ENCODE peak calls at places on chromosomes 1 and 21, in six cellular contexts. One of them, this sample, is unnamed.

GRCh38 chr1:225517697-225518096 is 89.9 kb upstream of the LBR start:
- DNase-seq in MM.1S: no peak
- DNase-seq in HCT116: no peak
- DNase-seq in GM23248: peak; percentile 8
- DNase-seq in neural progenitor cell: no peak
- DNase-seq in SK-N-SH: no peak
- DNase-seq in this sample: no peak

GRCh38 chr1:200974711-200975110 is 48.8 kb downstream of the KIF21B start:
- DNase-seq in MM.1S: no peak
- DNase-seq in HCT116: no peak
- DNase-seq in GM23248: no peak
- DNase-seq in neural progenitor cell: no peak
- DNase-seq in SK-N-SH: no peak
- DNase-seq in this sample: no peak

GRCh38 chr21:29177800-29178199 is 47.4 kb downstream of the MAP3K7CL start:
- DNase-seq in MM.1S: no peak
- DNase-seq in HCT116: no peak
- DNase-seq in GM23248: no peak
- DNase-seq in neural progenitor cell: no peak
- DNase-seq in SK-N-SH: no peak
- DNase-seq in this sample: no peak

GRCh38 chr1:183685112-183685713 is 32.1 kb upstream of the APOBEC4 start:
- DNase-seq in MM.1S: peak; percentile 82
- DNase-seq in HCT116: peak; percentile 45
- DNase-seq in GM23248: peak; percentile 81
- DNase-seq in neural progenitor cell: peak; percentile 65
- DNase-seq in SK-N-SH: peak; percentile 56
- DNase-seq in this sample: peak; percentile 67

GRCh38 chr21:33202464-33203363 is 27.0 kb upstream of the IFNAR2 start:
- DNase-seq in MM.1S: no peak
- DNase-seq in HCT116: no peak
- DNase-seq in GM23248: no peak
- DNase-seq in neural progenitor cell: no peak
- DNase-seq in SK-N-SH: no peak
- DNase-seq in this sample: no peak

GRCh38 chr1:216600730-216601426 is 122.4 kb downstream of the ESRRG start:
- DNase-seq in MM.1S: peak; percentile 36
- DNase-seq in HCT116: no peak
- DNase-seq in GM23248: peak; percentile 87
- DNase-seq in neural progenitor cell: peak; percentile 85
- DNase-seq in SK-N-SH: peak; percentile 88
- DNase-seq in this sample: peak; percentile 82

GRCh38 chr1:145891587-145892485 is 6.2 kb upstream of the ANKRD35 start:
- DNase-seq in MM.1S: peak; percentile 61
- DNase-seq in HCT116: peak; percentile 97
- DNase-seq in GM23248: peak; percentile 96
- DNase-seq in neural progenitor cell: peak; percentile 98
- DNase-seq in SK-N-SH: peak; percentile 87
- DNase-seq in this sample: peak; percentile 100

GRCh38 chr1:215473943-215474342 is 93.2 kb upstream of the KCTD3 start:
- DNase-seq in MM.1S: no peak
- DNase-seq in HCT116: no peak
- DNase-seq in GM23248: peak; percentile 80
- DNase-seq in neural progenitor cell: no peak
- DNase-seq in SK-N-SH: no peak
- DNase-seq in this sample: no peak

GRCh38 chr1:230807551-230808267 is 60.5 kb downstream of the CAPN9 start:
- DNase-seq in MM.1S: no peak
- DNase-seq in HCT116: no peak
- DNase-seq in GM23248: no peak
- DNase-seq in neural progenitor cell: no peak
- DNase-seq in SK-N-SH: no peak
- DNase-seq in this sample: no peak

GRCh38 chr1:169106921-169107672 is 607 bp downstream of the ATP1B1 start:
- DNase-seq in MM.1S: peak; percentile 25
- DNase-seq in HCT116: no peak
- DNase-seq in GM23248: peak; percentile 56
- DNase-seq in neural progenitor cell: peak; percentile 61
- DNase-seq in SK-N-SH: peak; percentile 59
- DNase-seq in this sample: peak; percentile 47

GRCh38 chr21:45373991-45374816 is 30.8 kb upstream of the COL18A1 start:
- DNase-seq in MM.1S: no peak
- DNase-seq in HCT116: no peak
- DNase-seq in GM23248: no peak
- DNase-seq in neural progenitor cell: no peak
- DNase-seq in SK-N-SH: no peak
- DNase-seq in this sample: no peak

GRCh38 chr1:43803646-43804045 is 96.3 kb downstream of the ST3GAL3 start:
- DNase-seq in MM.1S: no peak
- DNase-seq in HCT116: no peak
- DNase-seq in GM23248: no peak
- DNase-seq in neural progenitor cell: no peak
- DNase-seq in SK-N-SH: no peak
- DNase-seq in this sample: no peak

GRCh38 chr1:153727463-153728304 is at the start of gene INTS3:
- DNase-seq in MM.1S: peak; percentile 100
- DNase-seq in HCT116: peak; percentile 99
- DNase-seq in GM23248: peak; percentile 100
- DNase-seq in neural progenitor cell: peak; percentile 100
- DNase-seq in SK-N-SH: peak; percentile 97
- DNase-seq in this sample: peak; percentile 100

GRCh38 chr1:4380564-4381168 is 273.7 kb upstream of the AJAP1 start:
- DNase-seq in MM.1S: no peak
- DNase-seq in HCT116: no peak
- DNase-seq in GM23248: no peak
- DNase-seq in neural progenitor cell: no peak
- DNase-seq in SK-N-SH: no peak
- DNase-seq in this sample: no peak

GRCh38 chr1:45394342-45394741 is 54.1 kb upstream of the MUTYH start:
- DNase-seq in MM.1S: peak; percentile 73
- DNase-seq in HCT116: no peak
- DNase-seq in GM23248: no peak
- DNase-seq in neural progenitor cell: no peak
- DNase-seq in SK-N-SH: no peak
- DNase-seq in this sample: no peak

GRCh38 chr1:54519709-54520108 is 28.3 kb upstream of the ACOT11 start:
- DNase-seq in MM.1S: no peak
- DNase-seq in HCT116: no peak
- DNase-seq in GM23248: no peak
- DNase-seq in neural progenitor cell: peak; percentile 57
- DNase-seq in SK-N-SH: peak; percentile 70
- DNase-seq in this sample: no peak

GRCh38 chr1:27538793-27539192 is 48.8 kb upstream of the WASF2 start:
- DNase-seq in MM.1S: no peak
- DNase-seq in HCT116: no peak
- DNase-seq in GM23248: peak; percentile 87
- DNase-seq in neural progenitor cell: no peak
- DNase-seq in SK-N-SH: no peak
- DNase-seq in this sample: peak; percentile 92

GRCh38 chr1:4267381-4268261 is 367.5 kb upstream of the C1orf174 start:
- DNase-seq in MM.1S: peak; percentile 39
- DNase-seq in HCT116: no peak
- DNase-seq in GM23248: no peak
- DNase-seq in neural progenitor cell: no peak
- DNase-seq in SK-N-SH: no peak
- DNase-seq in this sample: no peak

GRCh38 chr1:8902765-8903164 is 24.3 kb upstream of the ENO1 start:
- DNase-seq in MM.1S: no peak
- DNase-seq in HCT116: no peak
- DNase-seq in GM23248: peak; percentile 64
- DNase-seq in neural progenitor cell: no peak
- DNase-seq in SK-N-SH: no peak
- DNase-seq in this sample: peak; percentile 27

GRCh38 chr1:41387667-41388091 is 26.4 kb downstream of the FOXO6 start:
- DNase-seq in MM.1S: no peak
- DNase-seq in HCT116: no peak
- DNase-seq in GM23248: peak; percentile 54
- DNase-seq in neural progenitor cell: peak; percentile 92
- DNase-seq in SK-N-SH: peak; percentile 84
- DNase-seq in this sample: peak; percentile 48

GRCh38 chr1:93758842-93759515 is 77.3 kb upstream of the BCAR3 start:
- DNase-seq in MM.1S: no peak
- DNase-seq in HCT116: no peak
- DNase-seq in GM23248: peak; percentile 23
- DNase-seq in neural progenitor cell: no peak
- DNase-seq in SK-N-SH: peak; percentile 55
- DNase-seq in this sample: peak; percentile 64

GRCh38 chr1:156122086-156122485 is 7.6 kb downstream of the LMNA start:
- DNase-seq in MM.1S: no peak
- DNase-seq in HCT116: no peak
- DNase-seq in GM23248: peak; percentile 51
- DNase-seq in neural progenitor cell: no peak
- DNase-seq in SK-N-SH: no peak
- DNase-seq in this sample: no peak

GRCh38 chr1:156124557-156125483 is 10.3 kb downstream of the LMNA start:
- DNase-seq in MM.1S: no peak
- DNase-seq in HCT116: no peak
- DNase-seq in GM23248: peak; percentile 79
- DNase-seq in neural progenitor cell: no peak
- DNase-seq in SK-N-SH: no peak
- DNase-seq in this sample: peak; percentile 50

GRCh38 chr1:156123356-156124196 is 9.1 kb downstream of the LMNA start:
- DNase-seq in MM.1S: no peak
- DNase-seq in HCT116: peak; percentile 91
- DNase-seq in GM23248: peak; percentile 96
- DNase-seq in neural progenitor cell: peak; percentile 78
- DNase-seq in SK-N-SH: peak; percentile 79
- DNase-seq in this sample: peak; percentile 99

GRCh38 chr1:156121441-156121840 is 6.9 kb downstream of the LMNA start:
- DNase-seq in MM.1S: no peak
- DNase-seq in HCT116: no peak
- DNase-seq in GM23248: peak; percentile 35
- DNase-seq in neural progenitor cell: no peak
- DNase-seq in SK-N-SH: no peak
- DNase-seq in this sample: no peak

GRCh38 chr1:156122519-156123355 is 8.2 kb downstream of the LMNA start:
- DNase-seq in MM.1S: no peak
- DNase-seq in HCT116: no peak
- DNase-seq in GM23248: peak; percentile 89
- DNase-seq in neural progenitor cell: peak; percentile 29
- DNase-seq in SK-N-SH: no peak
- DNase-seq in this sample: peak; percentile 88
- H3K9ac ChIP-seq in MM.1S: no peak overlapping the region
- H3K9ac ChIP-seq in HCT116: peak overlapping the region; percentile 75
- H3K9ac ChIP-seq in GM23248: peak overlapping the region; percentile 100
- H3K9ac ChIP-seq in neural progenitor cell: no peak overlapping the region
- H3K9ac ChIP-seq in SK-N-SH: peak overlapping the region; percentile 97
- H3K9ac ChIP-seq in this sample: peak overlapping the region; percentile 93

DNA sequence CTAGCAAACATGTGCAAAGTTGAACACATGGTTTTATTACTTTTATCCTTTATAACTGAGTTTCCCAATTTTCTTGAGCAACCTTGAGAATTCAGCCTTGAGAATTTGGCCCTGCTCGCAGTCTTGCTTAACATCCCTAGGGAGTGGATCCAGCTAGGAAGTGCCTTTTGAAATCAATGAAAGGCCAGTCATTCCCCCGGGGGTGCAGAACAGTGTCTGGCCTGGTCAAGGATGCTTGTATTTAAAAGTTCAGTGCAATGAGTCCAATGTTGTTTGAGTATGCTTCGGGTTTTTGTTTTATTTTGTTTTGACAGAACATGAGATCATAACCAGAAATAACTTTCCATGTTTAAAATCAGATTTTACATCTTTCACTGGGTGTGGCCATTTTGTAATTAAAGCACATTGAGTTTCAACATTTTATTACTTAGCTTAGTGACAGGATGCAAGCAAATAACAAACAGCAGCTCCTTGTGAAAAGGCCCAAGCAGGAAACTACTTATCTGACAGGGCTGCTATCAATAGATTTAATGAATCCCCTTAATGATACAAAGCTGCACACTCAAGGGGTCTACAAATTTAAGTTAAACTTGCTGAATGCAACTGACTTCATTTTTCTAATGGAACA is 16.8 kb downstream of the PALMD start:
- DNase-seq in MM.1S: no peak
- DNase-seq in HCT116: no peak
- DNase-seq in GM23248: peak; percentile 97
- DNase-seq in neural progenitor cell: peak; percentile 28
- DNase-seq in SK-N-SH: no peak
- DNase-seq in this sample: peak; percentile 21
- TF ChIP-seq EZH2phosphoT487 in MM.1S: no peak
- TF ChIP-seq EZH2phosphoT487 in HCT116: no peak
- TF ChIP-seq EZH2phosphoT487 in GM23248: peak; percentile 35
- TF ChIP-seq EZH2phosphoT487 in neural progenitor cell: no peak
- TF ChIP-seq EZH2phosphoT487 in SK-N-SH: no peak
- TF ChIP-seq EZH2phosphoT487 in this sample: no peak

DNA sequence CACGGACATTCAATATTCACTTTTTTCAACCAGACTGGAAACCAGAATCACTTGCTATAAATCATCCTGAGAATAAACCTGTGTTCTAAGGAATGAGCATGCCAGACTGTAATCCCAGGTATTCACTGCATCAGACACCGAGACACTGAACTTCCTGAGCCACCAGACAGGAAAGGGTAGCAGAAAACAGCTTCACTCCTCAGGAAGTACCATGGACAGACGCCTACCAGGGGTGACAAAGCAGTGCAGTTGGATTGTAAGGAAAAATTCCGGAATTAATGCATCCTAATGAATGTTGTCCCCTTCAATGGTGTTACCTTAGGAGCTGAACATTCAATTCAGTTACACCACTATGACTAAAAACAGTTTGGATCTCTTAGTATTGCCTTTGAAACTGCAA is 156.1 kb downstream of the PIGK start:
- DNase-seq in MM.1S: no peak
- DNase-seq in HCT116: no peak
- DNase-seq in GM23248: peak; percentile 16
- DNase-seq in neural progenitor cell: no peak
- DNase-seq in SK-N-SH: no peak
- DNase-seq in this sample: peak; percentile 12
- H3K4me2 ChIP-seq in MM.1S: no peak overlapping the region
- H3K4me2 ChIP-seq in HCT116: no peak overlapping the region
- H3K4me2 ChIP-seq in GM23248: no peak overlapping the region
- H3K4me2 ChIP-seq in neural progenitor cell: no peak overlapping the region
- H3K4me2 ChIP-seq in SK-N-SH: no peak overlapping the region
- H3K4me2 ChIP-seq in this sample: no peak overlapping the region

DNA sequence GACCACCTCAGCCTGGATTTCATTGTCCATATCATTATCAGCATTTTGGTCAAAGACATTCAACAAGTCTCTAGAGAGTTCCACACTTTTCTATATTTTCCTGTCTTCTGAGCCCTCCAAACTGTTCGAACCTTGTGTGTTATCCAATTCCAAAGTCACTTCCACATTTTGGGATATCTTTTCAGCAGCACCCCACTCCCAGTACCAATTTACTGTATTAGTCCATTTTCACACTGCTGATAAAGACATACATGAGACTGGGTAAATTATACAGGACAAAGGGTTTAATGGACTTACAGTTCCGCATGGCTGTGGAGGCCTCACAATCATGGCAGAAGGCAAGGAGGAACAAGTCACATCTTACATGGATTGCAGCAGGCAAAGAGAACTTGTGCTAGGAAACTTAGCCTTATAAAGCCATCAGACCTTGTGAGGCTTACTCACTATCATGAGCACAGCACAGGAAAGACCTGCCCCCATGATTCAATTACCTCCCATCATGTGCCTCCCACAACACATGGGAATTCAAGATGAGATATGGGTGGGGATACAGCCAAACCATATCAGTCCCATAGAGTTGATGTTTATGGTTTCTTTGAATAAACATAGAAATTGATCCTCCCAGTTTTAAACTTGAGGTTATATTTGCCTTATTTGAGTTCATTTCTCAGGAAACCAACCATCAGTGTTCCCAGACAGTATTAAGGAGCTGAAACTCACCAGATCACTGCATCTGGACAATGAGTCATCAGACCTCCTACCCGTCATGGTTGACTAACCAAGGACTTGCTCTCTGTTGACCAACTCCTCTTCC is 322.7 kb upstream of the DUSP10 start:
- DNase-seq in MM.1S: no peak
- DNase-seq in HCT116: no peak
- DNase-seq in GM23248: peak; percentile 87
- DNase-seq in neural progenitor cell: no peak
- DNase-seq in SK-N-SH: no peak
- DNase-seq in this sample: peak; percentile 52
- H3K9ac ChIP-seq in MM.1S: no peak overlapping the region
- H3K9ac ChIP-seq in HCT116: no peak overlapping the region
- H3K9ac ChIP-seq in GM23248: no peak overlapping the region
- H3K9ac ChIP-seq in neural progenitor cell: no peak overlapping the region
- H3K9ac ChIP-seq in SK-N-SH: no peak overlapping the region
- H3K9ac ChIP-seq in this sample: no peak overlapping the region

This sample was measured in PC-3.